ENCODE peak calls at places on chromosomes 7 and 10, in four cellular contexts. Q, Z, A and G are unnamed samples.

GRCh38 chr10:95133997-95134396 is 60.0 kb upstream of the ACSM6 start:
- DNase-seq in Z (no peak), Q (peak), A (no peak), G (no peak)

GRCh38 chr10:31928531-31929259 is at the start of gene ARHGAP12:
- DNase-seq in Q (peak), A (peak), Z (no peak), G (peak)

GRCh38 chr10:114181971-114182370 is 2.8 kb downstream of the TDRD1 start:
- DNase-seq in Z (no peak), A (no peak), Q (no peak), G (peak)

GRCh38 chr10:14971867-14972448 is 12.8 kb downstream of the MEIG1 start:
- DNase-seq in Q (peak), A (peak), Z (no peak), G (no peak)

GRCh38 chr10:6083523-6084475 is 5.0 kb upstream of the RBM17 start:
- DNase-seq in Z (no peak), Q (no peak), A (no peak), G (no peak)

GRCh38 chr7:157658851-157659412 is 322.1 kb downstream of the DNAJB6 start:
- DNase-seq in A (no peak), Q (no peak), Z (no peak), G (no peak)

GRCh38 chr7:141463986-141464385 is 87.2 kb upstream of the AGK start:
- DNase-seq in Q (no peak), Z (no peak), A (no peak), G (no peak)

GRCh38 chr7:70307544-70308106 is 709.4 kb downstream of the AUTS2 start:
- DNase-seq in Q (no peak), A (no peak), Z (no peak), G (no peak)

GRCh38 chr7:49645296-49645695 is 128.1 kb upstream of the VWC2 start:
- DNase-seq in Z (no peak), Q (no peak), A (no peak), G (no peak)

GRCh38 chr7:734214-734613 is 7.1 kb upstream of the PRKAR1B start:
- DNase-seq in A (peak), Q (no peak), Z (no peak), G (no peak)

GRCh38 chr7:41777894-41778596 is 75.2 kb upstream of the INHBA start:
- DNase-seq in Q (no peak), A (no peak), Z (no peak), G (no peak)

GRCh38 chr7:22452142-22452763 is 47.7 kb downstream of the STEAP1B start:
- DNase-seq in A (peak), Q (peak), Z (peak), G (no peak)

GRCh38 chr10:21172774-21173432 is 275.8 kb upstream of the NEBL start:
- DNase-seq in A (no peak), Q (peak), Z (no peak), G (peak)

GRCh38 chr7:31020652-31021051 is 31.5 kb upstream of the ADCYAP1R1 start:
- DNase-seq in Q (peak), Z (no peak), A (no peak), G (no peak)

GRCh38 chr10:17100586-17100985 is 29.0 kb downstream of the CUBN start:
- DNase-seq in Q (no peak), A (no peak), Z (no peak), G (no peak)

GRCh38 chr7:154862153-154862791 is 140.7 kb downstream of the PAXIP1 start:
- DNase-seq in A (peak), Q (no peak), Z (no peak), G (no peak)

GRCh38 chr10:8075282-8076260 is 21.1 kb downstream of the GATA3 start:
- DNase-seq in Q (peak), A (no peak), Z (no peak), G (no peak)

GRCh38 chr10:88858493-88858892 is 6.8 kb upstream of the ANKRD22 start:
- DNase-seq in Q (no peak), A (no peak), Z (no peak), G (no peak)

GRCh38 chr7:20241491-20242261 is 24.5 kb upstream of the MACC1 start:
- DNase-seq in Q (no peak), Z (no peak), A (no peak), G (no peak)

GRCh38 chr7:17301491-17302101 is 3.1 kb downstream of the AHR start:
- DNase-seq in A (peak), Q (peak), Z (no peak), G (no peak)

GRCh38 chr10:71351628-71352319 is 32.7 kb downstream of the SLC29A3 start:
- DNase-seq in Z (no peak), Q (no peak), A (no peak), G (no peak)

GRCh38 chr7:155198206-155198892 is 99.3 kb upstream of the INSIG1 start:
- DNase-seq in Z (no peak), Q (no peak), A (no peak), G (no peak)

GRCh38 chr7:99243751-99244337 is 28.8 kb upstream of the MYH16 start:
- DNase-seq in A (no peak), Q (no peak), Z (no peak), G (no peak)

GRCh38 chr7:84264341-84264740 is 69.8 kb upstream of the SEMA3A start:
- DNase-seq in Q (no peak), Z (no peak), A (no peak), G (no peak)

GRCh38 chr10:5971315-5971832 is 6.0 kb downstream of the IL15RA start:
- DNase-seq in Q (no peak), Z (no peak), A (no peak), G (peak)

GRCh38 chr7:47635091-47636090 is 53.5 kb upstream of the TNS3 start:
- DNase-seq in Z (no peak), A (no peak), Q (peak), G (peak)

GRCh38 chr10:16310440-16310839 is 126.4 kb upstream of the PTER start:
- DNase-seq in Z (no peak), A (no peak), Q (no peak), G (no peak)

GRCh38 chr10:15719062-15719898 is 442 bp downstream of the ITGA8 start:
- DNase-seq in Z (no peak), A (no peak), Q (peak), G (peak)

GRCh38 chr10:24904830-24905229 is 47.6 kb downstream of the PRTFDC1 start:
- DNase-seq in A (no peak), Z (no peak), Q (no peak), G (no peak)

GRCh38 chr7:99631311-99632109 is 14.8 kb downstream of the ZSCAN25 start:
- DNase-seq in A (peak), Q (peak), Z (no peak), G (no peak)

GRCh38 chr10:89829887-89830269 is 128.5 kb downstream of the KIF20B start:
- DNase-seq in Q (no peak), Z (no peak), A (no peak), G (no peak)

GRCh38 chr7:157785021-157785441 is 448.2 kb downstream of the DNAJB6 start:
- DNase-seq in Q (no peak), Z (no peak), A (no peak), G (peak)

GRCh38 chr10:110007171-110007700 is 548 bp upstream of the ADD3 start:
- DNase-seq in Q (no peak), A (no peak), Z (no peak), G (no peak)

GRCh38 chr7:2271273-2272026 is 29.4 kb downstream of the NUDT1 start:
- DNase-seq in Q (no peak), Z (no peak), A (no peak), G (no peak)

DNA sequence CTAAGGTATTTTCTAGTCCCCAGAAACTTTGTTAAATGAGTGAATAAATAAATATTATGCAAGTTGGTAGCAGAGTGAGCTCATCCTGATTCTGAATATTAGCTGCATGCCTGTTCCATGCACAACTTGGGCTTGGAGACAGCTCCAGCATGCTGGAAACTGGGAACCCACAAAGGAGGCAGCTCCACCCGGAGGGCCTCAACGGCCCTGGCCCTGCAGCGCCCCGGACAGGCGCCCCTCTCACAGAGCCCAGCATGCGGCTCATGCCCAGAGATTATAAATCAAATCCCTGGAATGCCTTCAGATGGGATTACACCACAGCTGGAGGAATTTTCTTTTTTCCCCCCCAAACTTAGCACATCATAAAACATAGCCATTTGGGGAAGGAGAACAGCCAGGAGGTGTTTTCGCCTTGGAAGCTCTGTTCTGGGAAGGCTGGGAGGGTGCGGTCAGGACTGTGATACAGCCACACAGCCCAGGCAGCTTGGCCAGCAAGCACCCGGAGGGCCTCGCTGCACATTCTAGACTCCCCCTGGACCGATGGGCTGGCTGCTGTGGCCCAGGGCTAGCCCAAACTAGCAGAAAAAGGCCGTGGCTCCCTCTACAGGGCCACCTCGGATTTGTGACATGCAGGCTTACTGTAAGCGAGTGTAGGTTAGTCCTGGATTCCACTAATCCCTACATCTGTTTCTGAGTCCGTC is 102.4 kb downstream of the PTPN20 start:
- DNase-seq in A (no peak), Z (no peak), Q (peak), G (no peak)
- TF ChIP-seq CTCF in A (no peak), Z (no peak), Q (peak), G (no peak)

GRCh38 chr7:37006764-37007163 is 282.5 kb upstream of the AOAH start:
- DNase-seq in Q (no peak), Z (no peak), A (no peak), G (no peak)
- H3K27ac ChIP-seq in Q (no peak), Z (no peak), A (no peak), G (no peak)

GRCh38 chr10:83142074-83142563 is 997.2 kb upstream of the GHITM start:
- DNase-seq in A (no peak), Z (no peak), Q (no peak), G (no peak)
- TF ChIP-seq CTCF in A (no peak), Z (no peak), Q (no peak), G (no peak)

DNA sequence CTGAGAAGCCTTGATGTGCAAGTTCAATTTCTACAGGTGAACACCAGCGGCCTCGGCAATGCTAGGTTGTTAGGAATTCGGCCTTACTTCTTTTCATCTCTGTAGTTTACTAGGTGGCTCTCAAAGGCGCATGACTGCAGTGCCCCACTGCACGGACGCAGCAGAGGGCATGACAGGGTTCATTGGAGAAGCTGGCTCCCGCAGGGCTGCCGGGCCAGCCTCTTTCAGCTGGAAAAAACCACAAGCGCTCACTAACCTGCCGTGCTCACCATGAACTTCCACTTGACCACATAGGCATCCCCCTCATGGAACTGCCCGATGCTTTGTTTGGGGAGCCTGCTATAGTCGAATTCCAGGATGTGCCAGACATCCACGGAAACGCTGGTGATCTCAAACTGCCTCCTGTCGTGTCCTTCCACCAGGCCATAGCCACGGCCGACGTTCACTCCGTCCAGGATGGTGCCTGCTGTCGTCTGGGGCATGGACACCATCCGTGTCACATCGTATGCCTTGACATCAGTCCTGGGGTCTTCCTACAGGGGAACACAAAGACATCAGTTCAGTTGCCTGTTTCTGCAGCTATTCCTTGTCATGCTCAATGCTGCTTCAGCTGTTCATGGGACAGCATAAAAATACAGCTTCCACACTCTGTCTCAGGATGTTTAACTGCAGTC is 154.4 kb downstream of the SVIL start:
- DNase-seq in Q (no peak), A (peak), Z (no peak), G (no peak)
- H3K27ac ChIP-seq in Q (no peak), A (peak), Z (no peak), G (peak)